ENCODE peak calls at places on chromosomes 12 and 14, in nine cellular contexts. M is Peyer's patch, J is cardiac muscle cell, Y is stomach, A is HepG2, Q is tibial nerve, Z is bronchial epithelial cell, W is HCT116, X is AG09309. K is an unnamed sample.

GRCh38 chr12:130655010-130655409 is 61.1 kb downstream of the RIMBP2 start:
- DNase-seq in W (no peak), Q (no peak), Z (no peak), X (no peak), Y (no peak), J (no peak), M (no peak), A (no peak), K (no peak)

GRCh38 chr14:100535287-100536131 is 51.7 kb downstream of the BEGAIN start:
- DNase-seq in J (no peak), W (no peak), Q (peak; percentile 10), Y (no peak), X (no peak), A (no peak), M (no peak), Z (no peak), K (peak; percentile 1)

GRCh38 chr14:101849640-101850039 is 88.1 kb downstream of the PPP2R5C start:
- DNase-seq in W (no peak), A (no peak), M (no peak), Y (no peak), Q (no peak), X (no peak), Z (no peak), J (no peak), K (no peak)

GRCh38 chr14:98949506-98950135 is 322.4 kb downstream of the BCL11B start:
- DNase-seq in Z (no peak), Q (no peak), M (no peak), W (no peak), Y (no peak), X (no peak), J (no peak), A (no peak), K (no peak)

GRCh38 chr14:22561661-22562579 is 27.1 kb downstream of the DAD1 start:
- DNase-seq in Z (no peak), Q (no peak), J (peak; percentile 29), Y (no peak), X (no peak), M (peak; percentile 78), A (peak; percentile 60), W (no peak), K (no peak)

GRCh38 chr12:68236421-68237059 is 10.9 kb upstream of the IL26 start:
- DNase-seq in M (peak; percentile 29), A (peak; percentile 27), W (no peak), Q (no peak), J (no peak), Y (no peak), X (no peak), Z (peak; percentile 8), K (no peak)

GRCh38 chr12:56818629-56819028 is 55.5 kb downstream of the HSD17B6 start:
- DNase-seq in X (no peak), Q (no peak), A (no peak), J (no peak), M (no peak), Z (peak; percentile 31), W (no peak), Y (no peak), K (no peak)

GRCh38 chr12:74292351-74293194 is 245.1 kb upstream of the ATXN7L3B start:
- DNase-seq in A (no peak), J (peak; percentile 1), W (no peak), Z (no peak), Q (no peak), Y (no peak), M (no peak), X (no peak), K (no peak)

GRCh38 chr12:10301103-10301502 is 6.6 kb upstream of the KLRD1 start:
- DNase-seq in Y (no peak), X (no peak), M (no peak), Z (no peak), Q (no peak), W (no peak), J (no peak), A (no peak), K (no peak)

GRCh38 chr12:103834897-103835390 is 6.1 kb downstream of the NT5DC3 start:
- DNase-seq in Y (no peak), W (no peak), A (no peak), Q (no peak), M (no peak), J (no peak), Z (no peak), X (no peak), K (peak; percentile 16)

GRCh38 chr12:103833095-103833777 is 7.8 kb downstream of the NT5DC3 start:
- DNase-seq in J (peak; percentile 58), A (no peak), Q (no peak), M (no peak), W (no peak), X (peak; percentile 48), Z (no peak), Y (no peak), K (no peak)

GRCh38 chr12:103836345-103836744 is 4.7 kb downstream of the NT5DC3 start:
- DNase-seq in J (no peak), Z (no peak), Q (no peak), A (no peak), Y (no peak), W (no peak), M (no peak), X (no peak), K (no peak)

GRCh38 chr12:103832048-103832798 is 8.8 kb downstream of the NT5DC3 start:
- DNase-seq in Y (no peak), M (no peak), Z (no peak), A (no peak), X (no peak), Q (no peak), W (no peak), J (no peak), K (no peak)

GRCh38 chr12:103833891-103834290 is 7.1 kb downstream of the NT5DC3 start:
- DNase-seq in X (no peak), Q (no peak), A (no peak), J (no peak), M (no peak), Z (no peak), W (no peak), Y (no peak), K (no peak)
- TF ChIP-seq CTCF in X (no peak), Q (no peak), A (peak; percentile 45), J (no peak), M (no peak), Z (no peak), W (peak; percentile 25), Y (no peak), K (no peak)

DNA sequence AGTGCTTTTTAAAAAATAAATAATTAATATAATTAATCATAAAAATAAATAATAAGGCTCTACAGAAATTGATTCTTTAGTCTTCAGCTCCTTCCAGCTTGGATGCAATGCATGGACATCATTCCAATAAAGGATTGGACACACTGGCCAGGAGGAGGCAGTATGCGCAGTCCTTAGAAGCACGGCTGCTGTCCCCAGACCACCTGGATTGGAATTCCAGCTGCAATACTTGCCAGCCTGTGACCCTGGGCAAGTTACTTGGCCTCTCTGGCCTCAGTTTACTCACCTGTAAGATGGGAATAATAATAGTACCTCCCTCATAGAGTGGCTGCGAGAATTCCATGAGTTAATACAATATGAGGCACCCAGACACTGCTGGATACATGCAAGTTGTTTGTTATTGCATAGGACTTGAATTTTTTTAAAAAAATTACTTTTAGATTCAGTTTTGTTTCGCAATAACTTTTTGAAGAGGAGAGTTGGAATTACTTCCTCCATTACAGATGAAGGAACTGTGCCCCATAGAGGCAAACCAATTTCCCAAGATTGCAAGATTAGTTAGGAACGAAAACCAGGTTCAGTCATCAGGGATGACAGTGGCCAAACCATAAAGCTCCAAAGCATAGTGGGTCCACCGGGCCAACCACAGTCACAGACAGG is 12.2 kb downstream of the RPH3A start:
- DNase-seq in Y (no peak), W (no peak), Q (no peak), X (no peak), M (no peak), J (no peak), A (no peak), Z (no peak), K (no peak)
- TF ChIP-seq CTCF in Y (no peak), W (peak; percentile 15), Q (no peak), X (no peak), M (no peak), J (no peak), A (no peak), Z (no peak), K (no peak)

GRCh38 chr12:54593135-54593534 is 4.7 kb upstream of the PPP1R1A start:
- DNase-seq in Z (peak; percentile 7), M (no peak), A (no peak), W (no peak), X (no peak), Q (no peak), J (no peak), Y (no peak), K (no peak)

GRCh38 chr12:54598966-54599365 is 10.5 kb upstream of the PPP1R1A start:
- DNase-seq in Z (no peak), Q (no peak), W (no peak), A (no peak), X (no peak), Y (no peak), J (no peak), M (no peak), K (peak; percentile 40)

GRCh38 chr12:54595471-54595870 is 7.0 kb upstream of the PPP1R1A start:
- DNase-seq in W (no peak), Y (no peak), J (no peak), Q (no peak), Z (no peak), M (no peak), A (no peak), X (no peak), K (no peak)

GRCh38 chr12:54593716-54594115 is 5.3 kb upstream of the PPP1R1A start:
- DNase-seq in Z (no peak), Q (no peak), W (no peak), J (no peak), M (no peak), X (no peak), Y (no peak), A (no peak), K (no peak)

DNA sequence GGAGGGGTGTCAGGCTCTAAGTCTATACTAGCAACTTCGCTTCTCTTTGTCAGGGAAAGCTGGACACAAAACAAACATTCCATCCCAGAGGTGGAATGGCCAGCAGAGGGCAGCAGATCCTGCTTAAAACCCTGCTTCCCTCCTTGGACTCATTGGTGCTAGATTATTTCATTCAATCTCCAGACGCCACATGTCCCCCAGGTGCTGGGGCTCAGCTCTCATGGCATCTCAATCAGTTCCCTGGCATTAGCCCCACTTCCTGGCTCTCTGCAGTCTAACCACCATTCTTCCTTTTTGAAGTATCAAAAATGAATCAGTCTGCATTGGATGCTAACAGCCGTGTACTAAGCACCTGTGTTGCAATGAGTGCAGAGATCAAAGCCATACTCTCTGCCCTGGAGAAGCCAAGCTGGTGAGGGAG is 8.1 kb upstream of the PPP1R1A start:
- DNase-seq in Z (peak; percentile 52), A (peak; percentile 40), W (peak; percentile 57), Q (peak; percentile 53), J (peak; percentile 75), X (no peak), Y (peak; percentile 79), M (peak; percentile 44), K (peak; percentile 82)
- TF ChIP-seq CTCF in Z (peak; percentile 89), A (peak; percentile 73), W (peak; percentile 91), Q (peak; percentile 54), J (peak; percentile 93), X (peak; percentile 88), Y (no peak), M (no peak), K (peak; percentile 84)

DNA sequence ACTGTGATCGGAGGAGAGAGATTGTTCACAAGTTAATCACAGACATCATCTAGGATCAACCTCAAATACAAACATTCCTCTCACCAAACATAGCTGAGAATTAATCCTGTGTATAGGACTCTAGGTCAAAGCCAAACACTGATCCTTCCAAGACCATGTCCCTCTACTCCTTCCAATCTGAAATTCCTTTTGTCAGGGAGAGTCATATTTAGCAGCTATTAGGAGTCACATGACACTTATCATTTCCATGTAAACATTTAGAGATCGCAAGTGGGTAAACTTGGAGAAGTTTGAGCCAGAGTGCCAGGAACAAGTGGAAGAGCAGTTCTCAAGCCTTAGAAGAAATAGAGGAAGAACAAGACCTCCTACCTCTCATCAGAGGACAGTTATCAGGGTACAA is 13.5 kb downstream of the OR2AP1 start:
- DNase-seq in M (no peak), J (no peak), W (no peak), X (no peak), A (no peak), Y (no peak), Q (no peak), Z (no peak), K (no peak)
- TF ChIP-seq CTCF in M (no peak), J (no peak), W (no peak), X (no peak), A (no peak), Y (no peak), Q (no peak), Z (no peak), K (no peak)